ENCODE peak calls at places on chromosomes 16 and 17, in seven cellular contexts. O is transverse colon, K is HepG2, B is stomach, Q is suprapubic skin, C is sigmoid colon, W is tibial nerve. F is an unnamed sample.

GRCh38 chr17:72158895-72159885 is 38.4 kb downstream of the SOX9 start:
- DNase-seq in K (peak; percentile 23), C (no peak), W (no peak), Q (no peak), B (no peak), O (no peak), F (no peak)

GRCh38 chr16:74522160-74522559 is 84.8 kb downstream of the GLG1 start:
- DNase-seq in C (no peak), Q (no peak), K (no peak), B (no peak), O (no peak), W (no peak), F (no peak)

GRCh38 chr16:47774661-47775060 is 313.5 kb downstream of the PHKB start:
- DNase-seq in K (peak; percentile 67), C (no peak), B (peak; percentile 58), O (peak; percentile 45), W (no peak), Q (no peak), F (no peak)

GRCh38 chr17:40528692-40529417 is 27.4 kb upstream of the TNS4 start:
- DNase-seq in W (no peak), C (peak; percentile 17), Q (peak; percentile 16), B (no peak), K (no peak), O (no peak), F (no peak)

GRCh38 chr17:81090361-81091133 is 55.6 kb downstream of the BAIAP2 start:
- DNase-seq in K (no peak), C (peak; percentile 85), W (peak; percentile 53), Q (peak; percentile 89), B (peak; percentile 56), O (peak; percentile 55), F (no peak)

GRCh38 chr16:759110-759910 is 1.2 kb upstream of the MSLN start:
- DNase-seq in B (peak; percentile 59), C (no peak), W (no peak), K (no peak), O (no peak), Q (no peak), F (no peak)

GRCh38 chr17:55762086-55762858 is 11.4 kb downstream of the PCTP start:
- DNase-seq in B (no peak), C (no peak), K (peak; percentile 84), O (no peak), W (no peak), Q (no peak), F (no peak)

GRCh38 chr17:9959377-9959981 is 54.4 kb upstream of the RCVRN start:
- DNase-seq in O (peak; percentile 16), Q (no peak), W (peak; percentile 48), C (no peak), B (no peak), K (peak; percentile 15), F (peak; percentile 60)

GRCh38 chr17:81734405-81735055 is 22.4 kb downstream of the SLC25A10 start:
- DNase-seq in O (peak; percentile 88), B (peak; percentile 73), Q (peak; percentile 72), W (no peak), K (no peak), C (peak; percentile 65), F (peak; percentile 41)

GRCh38 chr17:19331134-19331533 is 31.4 kb downstream of the B9D1 start:
- DNase-seq in K (no peak), W (no peak), B (peak; percentile 22), Q (no peak), C (peak; percentile 60), O (no peak), F (no peak)

GRCh38 chr16:17177968-17178880 is 292.5 kb downstream of the XYLT1 start:
- DNase-seq in W (no peak), Q (no peak), O (no peak), C (no peak), B (no peak), K (no peak), F (no peak)

GRCh38 chr16:64543401-64543800 is 578.5 kb downstream of the CDH11 start:
- DNase-seq in K (no peak), W (no peak), O (no peak), B (no peak), C (no peak), Q (no peak), F (no peak)

GRCh38 chr17:29581583-29582253 is 7.7 kb downstream of the GIT1 start:
- DNase-seq in O (no peak), B (no peak), C (no peak), W (no peak), Q (peak; percentile 67), K (no peak), F (peak; percentile 22)

GRCh38 chr17:10737168-10737622 is 7.4 kb upstream of the TMEM220 start:
- DNase-seq in W (peak; percentile 77), K (peak; percentile 81), Q (peak; percentile 83), C (peak; percentile 80), O (peak; percentile 92), B (peak; percentile 95), F (peak; percentile 72)

GRCh38 chr16:86751081-86752030 is 173.0 kb downstream of the FOXL1 start:
- DNase-seq in K (no peak), O (no peak), Q (no peak), C (no peak), W (no peak), B (no peak), F (no peak)

GRCh38 chr17:49556183-49556943 is 19.3 kb upstream of the NXPH3 start:
- DNase-seq in O (peak; percentile 79), W (peak; percentile 75), B (peak; percentile 83), C (peak; percentile 88), K (peak; percentile 65), Q (peak; percentile 77), F (peak; percentile 88)

GRCh38 chr17:4853195-4853762 is 20.1 kb downstream of the MINK1 start:
- DNase-seq in W (no peak), B (no peak), Q (no peak), O (no peak), K (no peak), C (no peak), F (no peak)

GRCh38 chr17:35738519-35739133 is 7.2 kb downstream of the RASL10B start:
- DNase-seq in O (no peak), B (no peak), K (no peak), C (no peak), W (no peak), Q (peak; percentile 18), F (no peak)

GRCh38 chr17:16243811-16244567 is 27.0 kb downstream of the PIGL start:
- DNase-seq in W (no peak), C (no peak), O (peak; percentile 23), K (peak; percentile 26), Q (no peak), B (no peak), F (no peak)

GRCh38 chr16:54077412-54077821 is 209.2 kb downstream of the IRX3 start:
- DNase-seq in Q (no peak), K (no peak), C (no peak), O (no peak), B (no peak), W (no peak), F (no peak)

DNA sequence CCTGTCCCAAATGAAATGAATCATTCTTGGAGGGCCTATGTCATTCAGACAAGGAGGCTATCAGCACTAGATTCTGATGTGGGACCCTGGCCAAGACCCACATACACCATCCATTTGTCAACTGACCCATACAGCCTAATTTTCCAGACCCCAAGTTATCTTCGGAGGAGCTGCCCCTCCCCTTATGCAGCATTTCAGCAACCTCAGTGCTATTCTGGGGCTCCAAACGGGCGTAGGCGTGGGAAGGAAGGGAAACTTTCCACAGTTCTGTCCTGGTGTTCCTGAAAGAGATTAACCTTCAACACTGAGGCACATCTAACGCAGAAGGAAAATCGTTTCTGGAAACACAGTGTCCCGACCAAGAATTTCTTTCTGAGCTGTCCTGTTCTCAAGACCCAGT is 86.7 kb downstream of the MYH11 start:
- DNase-seq in W (no peak), C (no peak), O (no peak), Q (no peak), B (no peak), K (no peak), F (peak; percentile 65)
- TF ChIP-seq EP300 in W (no peak), C (no peak), O (no peak), Q (no peak), B (no peak), K (no peak), F (no peak)

DNA sequence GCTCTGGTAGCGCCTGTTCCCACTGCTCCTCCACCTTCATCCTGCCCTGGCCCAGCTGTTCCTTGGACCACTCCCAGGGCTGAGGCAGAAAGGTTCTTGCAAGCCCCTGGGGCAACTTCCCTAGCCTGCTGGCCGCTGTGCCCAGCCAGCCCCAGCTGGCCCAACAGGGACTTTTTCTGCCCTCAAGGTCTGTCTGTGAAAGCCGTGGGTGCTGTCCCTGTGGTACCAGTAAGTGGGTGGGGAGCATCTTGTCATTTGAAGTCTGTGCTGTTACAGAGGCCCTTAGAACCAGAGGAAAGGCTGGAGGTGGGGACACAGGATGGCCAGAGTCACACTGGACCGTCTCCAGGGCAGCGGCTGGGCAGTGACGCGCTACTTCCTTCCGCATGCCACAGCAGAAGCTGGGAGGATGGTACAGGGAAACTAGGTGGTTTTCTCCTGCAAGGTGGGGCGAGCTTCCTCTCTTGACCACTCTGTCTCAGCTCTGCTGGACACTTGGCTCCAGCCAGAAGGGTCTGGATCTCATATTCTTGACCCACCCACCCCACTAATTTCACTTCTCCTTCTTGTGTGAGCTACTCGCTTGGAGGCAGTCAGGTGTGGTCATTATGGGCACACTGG is 87.8 kb downstream of the PLCG2 start:
- DNase-seq in B (peak; percentile 55), O (peak; percentile 59), W (peak; percentile 15), K (no peak), C (no peak), Q (peak; percentile 72), F (peak; percentile 36)
- H3K36me3 ChIP-seq in B (no peaks in the 10 kb centered on the region), O (no peaks in the 10 kb centered on the region), W (no peaks in the 10 kb centered on the region), K (no peaks in the 10 kb centered on the region), C (no peaks in the 10 kb centered on the region), Q (no peaks in the 10 kb centered on the region), F (no peaks in the 10 kb centered on the region)

DNA sequence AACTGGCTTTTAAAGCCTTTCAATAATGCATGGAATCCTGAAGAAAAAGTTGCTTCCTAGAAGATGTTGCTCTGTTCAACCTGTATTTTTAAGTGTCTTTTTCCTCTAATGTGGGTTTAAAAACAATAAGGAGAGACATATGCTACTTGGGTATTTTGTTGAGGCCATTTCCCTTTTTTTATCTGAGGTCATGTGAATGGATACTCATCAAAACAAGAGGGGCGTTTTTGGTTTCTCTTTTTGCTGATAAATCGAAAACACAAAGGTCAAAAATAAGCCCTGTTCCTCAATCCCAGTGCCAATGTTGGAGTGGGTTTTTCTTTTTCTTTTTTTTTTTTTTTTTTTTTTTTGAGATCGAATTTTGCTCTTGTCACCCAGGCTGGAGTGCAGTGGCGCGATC is 468.0 kb upstream of the RBFOX1 start:
- DNase-seq in B (no peak), C (no peak), K (no peak), Q (no peak), O (no peak), W (no peak), F (no peak)
- H3K27me3 ChIP-seq in B (no peaks in the 10 kb centered on the region), C (no peaks in the 10 kb centered on the region), K (no peaks in the 10 kb centered on the region), Q (no peaks in the 10 kb centered on the region), O (no peaks in the 10 kb centered on the region), W (no peaks in the 10 kb centered on the region), F (no peaks in the 10 kb centered on the region)

GRCh38 chr16:11610580-11610979 is 23.9 kb upstream of the LITAF start:
- DNase-seq in C (no peak), B (no peak), Q (no peak), W (no peak), O (no peak), K (no peak), F (no peak)

GRCh38 chr16:11614587-11615175 is 28.0 kb upstream of the LITAF start:
- DNase-seq in K (no peak), C (no peak), B (no peak), O (no peak), W (no peak), Q (no peak), F (no peak)

GRCh38 chr16:11615756-11616447 is 29.2 kb upstream of the LITAF start:
- DNase-seq in W (no peak), Q (no peak), K (peak; percentile 56), B (no peak), C (no peak), O (no peak), F (no peak)

GRCh38 chr16:11612110-11612981 is 25.6 kb upstream of the LITAF start:
- DNase-seq in B (peak; percentile 90), Q (no peak), K (peak; percentile 83), W (no peak), O (peak; percentile 86), C (no peak), F (no peak)

GRCh38 chr16:11613381-11614303 is 26.9 kb upstream of the LITAF start:
- DNase-seq in C (peak; percentile 81), K (peak; percentile 88), W (peak; percentile 49), O (peak; percentile 85), Q (no peak), B (peak; percentile 69), F (no peak)
- TF ChIP-seq EP300 in C (peak; percentile 13), K (peak; percentile 90), W (peak; percentile 24), O (peak; percentile 30), Q (no peak), B (no peak), F (no peak)

F was measured in ovary.